ENCODE peak calls at places on chromosomes 1 and 21, in four cellular contexts. One of them, this sample, is unnamed.

GRCh38 chr1:235018161-235018560 is 110.5 kb downstream of the TOMM20 start:
- DNase-seq in HCT116: peak
- DNase-seq in Panc1: no peak
- DNase-seq in K562: no peak
- DNase-seq in this sample: peak

GRCh38 chr1:1205769-1206375 is 520 bp downstream of the TNFRSF18 start:
- DNase-seq in HCT116: no peak
- DNase-seq in K562: no peak
- DNase-seq in Panc1: no peak
- DNase-seq in this sample: no peak

GRCh38 chr1:45272943-45273342 is 53.8 kb upstream of the HPDL start:
- DNase-seq in K562: no peak
- DNase-seq in HCT116: no peak
- DNase-seq in Panc1: no peak
- DNase-seq in this sample: no peak

GRCh38 chr1:116346943-116347673 is 25.9 kb upstream of the ATP1A1 start:
- DNase-seq in HCT116: no peak
- DNase-seq in Panc1: no peak
- DNase-seq in K562: no peak
- DNase-seq in this sample: no peak

GRCh38 chr1:56399326-56400292 is 179.8 kb downstream of the PLPP3 start:
- DNase-seq in HCT116: no peak
- DNase-seq in Panc1: no peak
- DNase-seq in K562: no peak
- DNase-seq in this sample: no peak

GRCh38 chr1:179124866-179125265 is 43.0 kb downstream of the TOR3A start:
- DNase-seq in Panc1: no peak
- DNase-seq in K562: no peak
- DNase-seq in HCT116: no peak
- DNase-seq in this sample: no peak

GRCh38 chr1:111745670-111746613 is 6.7 kb upstream of the INKA2 start:
- DNase-seq in HCT116: no peak
- DNase-seq in K562: no peak
- DNase-seq in Panc1: no peak
- DNase-seq in this sample: no peak

GRCh38 chr1:25774206-25774804 is 25.7 kb upstream of the SELENON start:
- DNase-seq in K562: no peak
- DNase-seq in HCT116: no peak
- DNase-seq in Panc1: no peak
- DNase-seq in this sample: no peak

GRCh38 chr1:234997201-234998173 is 131.2 kb downstream of the TOMM20 start:
- DNase-seq in Panc1: peak
- DNase-seq in K562: no peak
- DNase-seq in HCT116: peak
- DNase-seq in this sample: peak

GRCh38 chr1:243179714-243180113 is 75.4 kb downstream of the CEP170 start:
- DNase-seq in K562: no peak
- DNase-seq in HCT116: no peak
- DNase-seq in Panc1: no peak
- DNase-seq in this sample: no peak

GRCh38 chr1:32765561-32766327 is 51.4 kb downstream of the YARS1 start:
- DNase-seq in K562: no peak
- DNase-seq in HCT116: no peak
- DNase-seq in Panc1: no peak
- DNase-seq in this sample: no peak

GRCh38 chr1:101567582-101568189 is 330.9 kb downstream of the S1PR1 start:
- DNase-seq in K562: peak
- DNase-seq in HCT116: peak
- DNase-seq in Panc1: peak
- DNase-seq in this sample: peak
- TF ChIP-seq TCF7L2 in K562: no peak
- TF ChIP-seq TCF7L2 in HCT116: no peak
- TF ChIP-seq TCF7L2 in Panc1: no peak
- TF ChIP-seq TCF7L2 in this sample: no peak

GRCh38 chr1:94022471-94023189 is 98.3 kb downstream of the ABCA4 start:
- DNase-seq in K562: no peak
- DNase-seq in HCT116: no peak
- DNase-seq in Panc1: peak
- DNase-seq in this sample: peak

GRCh38 chr1:94027735-94028515 is 93.0 kb downstream of the ABCA4 start:
- DNase-seq in HCT116: no peak
- DNase-seq in K562: no peak
- DNase-seq in Panc1: no peak
- DNase-seq in this sample: peak

GRCh38 chr1:94024109-94024792 is 96.7 kb downstream of the ABCA4 start:
- DNase-seq in HCT116: no peak
- DNase-seq in K562: no peak
- DNase-seq in Panc1: no peak
- DNase-seq in this sample: no peak

GRCh38 chr1:94026869-94027388 is 94.0 kb downstream of the ABCA4 start:
- DNase-seq in Panc1: no peak
- DNase-seq in K562: no peak
- DNase-seq in HCT116: no peak
- DNase-seq in this sample: no peak

DNA sequence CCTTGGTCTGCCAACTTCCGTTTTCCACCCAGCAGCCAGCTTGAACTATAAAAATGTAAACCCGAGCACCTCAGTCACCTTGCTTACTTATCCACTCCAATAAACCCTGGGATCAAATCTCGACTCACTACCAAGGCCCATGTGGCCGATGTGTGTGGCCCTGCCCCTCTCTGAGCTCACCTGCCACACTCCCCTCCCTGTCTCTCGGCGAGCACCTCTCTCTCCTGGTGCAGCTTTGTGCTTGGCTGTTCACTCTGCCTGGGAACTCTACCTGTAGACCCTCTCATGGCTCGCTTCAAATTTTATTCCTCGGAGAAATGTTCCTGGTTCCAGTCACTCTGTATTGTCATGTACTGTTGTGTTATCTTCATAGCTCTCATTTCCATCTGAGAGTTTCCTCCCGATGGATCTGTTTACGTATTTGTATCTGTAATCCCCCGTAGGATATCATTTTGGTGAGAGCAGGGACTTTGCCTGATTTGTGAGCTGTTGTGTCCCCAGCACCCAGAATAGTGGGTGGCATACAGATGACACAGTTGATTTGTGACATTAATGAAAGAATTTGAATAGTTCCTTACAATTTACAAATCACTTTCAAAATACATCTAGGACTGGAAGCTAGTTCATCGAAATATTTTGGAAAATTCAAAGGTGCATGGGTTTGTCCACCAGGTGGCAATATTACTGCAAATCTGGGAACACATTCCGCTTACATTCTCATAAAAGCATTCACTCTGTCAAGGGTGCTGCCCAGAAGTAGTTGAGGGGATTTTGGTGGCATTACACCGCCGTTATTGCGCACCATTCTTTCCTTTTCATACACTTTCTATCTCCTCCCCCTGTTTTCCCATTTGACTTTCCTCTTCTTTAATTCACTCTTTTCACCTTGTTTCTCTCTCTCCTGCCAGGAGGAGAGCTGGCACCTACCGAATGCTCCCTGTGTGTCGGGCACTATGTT is 95.3 kb downstream of the ABCA4 start:
- DNase-seq in K562: peak
- DNase-seq in Panc1: peak
- DNase-seq in HCT116: peak
- DNase-seq in this sample: peak
- TF ChIP-seq TCF7L2 in K562: no peak
- TF ChIP-seq TCF7L2 in Panc1: no peak
- TF ChIP-seq TCF7L2 in HCT116: no peak
- TF ChIP-seq TCF7L2 in this sample: no peak

GRCh38 chr21:35195232-35195631 is 146.1 kb upstream of the RUNX1 start:
- DNase-seq in Panc1: no peak
- DNase-seq in HCT116: no peak
- DNase-seq in K562: peak
- DNase-seq in this sample: no peak
- TF ChIP-seq TCF7L2 in Panc1: no peak
- TF ChIP-seq TCF7L2 in HCT116: no peak
- TF ChIP-seq TCF7L2 in K562: no peak
- TF ChIP-seq TCF7L2 in this sample: no peak

DNA sequence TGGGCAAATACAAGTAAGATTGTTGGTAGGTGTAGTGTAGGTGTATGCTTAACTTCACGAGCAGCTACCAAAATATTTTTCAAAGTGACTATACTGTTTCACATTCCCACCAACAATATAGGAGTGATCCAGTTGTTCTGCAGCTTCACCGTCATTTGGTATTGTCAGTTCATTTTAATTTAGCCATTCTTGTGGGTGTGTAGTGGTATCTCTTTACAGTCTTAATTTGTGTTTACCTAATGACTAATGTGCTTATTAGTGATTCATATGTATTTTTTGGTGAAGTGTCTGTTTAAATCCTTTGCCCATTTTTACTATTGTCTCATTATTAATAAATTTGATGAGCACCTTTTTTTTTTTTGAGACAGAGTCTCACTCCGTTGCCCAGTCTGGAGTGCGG is 35.4 kb downstream of the RCSD1 start:
- DNase-seq in HCT116: no peak
- DNase-seq in K562: no peak
- DNase-seq in Panc1: no peak
- DNase-seq in this sample: no peak
- TF ChIP-seq TCF7L2 in HCT116: no peak
- TF ChIP-seq TCF7L2 in K562: no peak
- TF ChIP-seq TCF7L2 in Panc1: no peak
- TF ChIP-seq TCF7L2 in this sample: no peak

GRCh38 chr1:223029985-223030769 is 112.9 kb downstream of the TLR5 start:
- DNase-seq in HCT116: no peak
- DNase-seq in K562: no peak
- DNase-seq in Panc1: no peak
- DNase-seq in this sample: no peak
- TF ChIP-seq TCF7L2 in HCT116: no peak
- TF ChIP-seq TCF7L2 in K562: no peak
- TF ChIP-seq TCF7L2 in Panc1: no peak
- TF ChIP-seq TCF7L2 in this sample: no peak

GRCh38 chr1:180181048-180181447 is 26.4 kb downstream of the QSOX1 start:
- DNase-seq in Panc1: no peak
- DNase-seq in HCT116: no peak
- DNase-seq in K562: peak
- DNase-seq in this sample: no peak

GRCh38 chr1:180184041-180184440 is 29.4 kb downstream of the QSOX1 start:
- DNase-seq in K562: no peak
- DNase-seq in Panc1: no peak
- DNase-seq in HCT116: no peak
- DNase-seq in this sample: no peak

GRCh38 chr1:180181996-180182675 is 27.5 kb downstream of the QSOX1 start:
- DNase-seq in Panc1: no peak
- DNase-seq in HCT116: no peak
- DNase-seq in K562: no peak
- DNase-seq in this sample: no peak

GRCh38 chr1:180183426-180183825 is 28.8 kb downstream of the QSOX1 start:
- DNase-seq in K562: no peak
- DNase-seq in Panc1: no peak
- DNase-seq in HCT116: no peak
- DNase-seq in this sample: no peak

DNA sequence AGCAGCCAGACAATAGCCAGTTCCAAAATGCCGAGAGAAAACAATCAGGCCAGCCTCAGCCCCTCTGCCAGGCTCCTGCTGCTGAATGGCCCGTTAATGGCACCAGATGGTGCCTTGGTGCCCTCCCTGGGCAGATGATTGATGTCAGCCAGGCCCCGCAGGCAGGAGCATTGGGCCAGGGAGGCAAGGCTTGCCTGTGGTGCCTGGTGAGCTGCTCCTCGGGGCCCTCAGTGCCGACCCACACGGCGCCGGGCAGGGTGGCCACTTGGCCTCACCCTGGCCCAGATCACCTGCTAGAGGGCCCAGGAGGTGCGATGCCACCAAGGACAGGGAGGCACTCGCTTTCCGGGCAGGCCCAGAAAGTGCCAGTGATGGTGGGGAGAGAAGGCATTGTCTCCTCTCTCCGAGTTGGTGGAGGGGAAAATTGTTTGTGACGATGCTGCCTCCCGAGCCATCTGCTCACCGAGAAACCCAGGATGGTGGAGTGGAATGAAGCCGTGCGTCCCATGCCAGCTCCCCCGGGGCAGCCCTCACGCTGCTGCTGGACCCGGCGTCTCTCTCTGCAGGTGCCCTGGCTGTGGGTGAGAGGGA is 28.1 kb downstream of the QSOX1 start:
- DNase-seq in K562: no peak
- DNase-seq in Panc1: no peak
- DNase-seq in HCT116: no peak
- DNase-seq in this sample: no peak
- TF ChIP-seq TCF7L2 in K562: no peak
- TF ChIP-seq TCF7L2 in Panc1: no peak
- TF ChIP-seq TCF7L2 in HCT116: no peak
- TF ChIP-seq TCF7L2 in this sample: no peak

This sample was measured in HepG2.